ENCODE peak calls at places on chromosomes 11 and 22, in nine cellular contexts. C is fibroblast of lung; N is right lobe of liver; V is breast epithelium; G is IMR-90; E is neuronal stem cell; B is kidney; T is hepatocyte; A is CD8-positive, alpha-beta memory T cell. L is an unnamed sample.

GRCh38 chr22:28917747-28918543 is 34.6 kb downstream of the ZNRF3 start:
- DNase-seq in N (no peak), C (peak; percentile 70), G (peak; percentile 31), E (peak; percentile 65), B (no peak), T (peak; percentile 61), V (no peak), A (no peak), L (no peak)

GRCh38 chr11:32888805-32889204 is 3.8 kb upstream of the QSER1 start:
- DNase-seq in V (no peak), A (no peak), T (no peak), E (no peak), B (no peak), G (peak; percentile 76), C (peak; percentile 81), N (no peak), L (no peak)

GRCh38 chr11:126176853-126177470 is 34.5 kb downstream of the RPUSD4 start:
- DNase-seq in E (no peak), B (no peak), N (peak; percentile 7), V (no peak), G (no peak), C (no peak), T (no peak), A (no peak), L (no peak)

GRCh38 chr11:48154162-48154561 is 62.4 kb upstream of the OR4B1 start:
- DNase-seq in V (no peak), G (peak; percentile 62), E (no peak), N (no peak), C (peak; percentile 64), T (no peak), B (no peak), A (no peak), L (no peak)

GRCh38 chr11:9461760-9462134 is 935 bp downstream of the ZNF143 start:
- DNase-seq in T (no peak), N (no peak), E (no peak), G (peak; percentile 15), A (peak; percentile 26), C (peak; percentile 49), B (no peak), V (no peak), L (no peak)

GRCh38 chr11:105334025-105334714 is 194.6 kb upstream of the CARD18 start:
- DNase-seq in G (no peak), A (no peak), V (no peak), C (no peak), E (no peak), B (no peak), N (no peak), T (no peak), L (no peak)

GRCh38 chr11:68345776-68346728 is 33.7 kb downstream of the LRP5 start:
- DNase-seq in V (peak; percentile 70), C (no peak), E (no peak), G (no peak), N (no peak), A (no peak), B (peak; percentile 83), T (no peak), L (no peak)

GRCh38 chr11:83159901-83160865 is 3.3 kb downstream of the PCF11 start:
- DNase-seq in A (peak; percentile 9), G (peak; percentile 49), B (no peak), C (peak; percentile 46), V (no peak), N (no peak), E (no peak), T (peak; percentile 44), L (no peak)

GRCh38 chr11:15801126-15801525 is 555.2 kb downstream of the SOX6 start:
- DNase-seq in B (no peak), V (no peak), C (no peak), A (no peak), G (no peak), E (no peak), T (no peak), N (no peak), L (no peak)

GRCh38 chr11:18091731-18092130 is 14.2 kb downstream of the SAAL1 start:
- DNase-seq in A (no peak), G (peak; percentile 51), T (no peak), B (no peak), C (peak; percentile 52), N (no peak), V (no peak), E (no peak), L (no peak)

GRCh38 chr11:72430743-72431570 is 3.4 kb downstream of the CLPB start:
- DNase-seq in N (no peak), T (peak; percentile 69), B (peak; percentile 76), V (no peak), A (no peak), E (no peak), C (peak; percentile 49), G (peak; percentile 59), L (no peak)

GRCh38 chr11:14644396-14645246 is 1.0 kb downstream of the PDE3B start:
- DNase-seq in G (no peak), A (peak; percentile 51), N (peak; percentile 74), V (no peak), T (peak; percentile 21), E (peak; percentile 43), C (peak; percentile 16), B (peak; percentile 76), L (no peak)

GRCh38 chr11:68959465-68960298 is 21.1 kb downstream of the MRGPRD start:
- DNase-seq in N (peak; percentile 45), G (no peak), V (no peak), T (no peak), C (no peak), A (no peak), E (no peak), B (peak; percentile 69), L (no peak)

GRCh38 chr22:46147061-46147460 is 3.3 kb upstream of the PPARA start:
- DNase-seq in B (peak; percentile 77), A (no peak), G (no peak), N (peak; percentile 66), C (no peak), E (no peak), T (no peak), V (peak; percentile 45), L (no peak)

GRCh38 chr11:63999349-64000025 is 13.2 kb downstream of the OTUB1 start:
- DNase-seq in E (peak; percentile 71), V (peak; percentile 83), A (peak; percentile 41), N (no peak), T (peak; percentile 88), C (peak; percentile 64), B (peak; percentile 93), G (no peak), L (peak; percentile 16)

GRCh38 chr11:71332046-71332445 is 79.7 kb upstream of the SHANK2 start:
- DNase-seq in A (no peak), G (no peak), V (peak; percentile 30), C (no peak), T (no peak), E (no peak), N (no peak), B (peak; percentile 30), L (no peak)

GRCh38 chr11:71333473-71333872 is 81.1 kb upstream of the SHANK2 start:
- DNase-seq in T (no peak), G (no peak), B (peak; percentile 18), N (no peak), A (no peak), E (no peak), V (no peak), C (no peak), L (no peak)

GRCh38 chr11:71331631-71332030 is 79.3 kb upstream of the SHANK2 start:
- DNase-seq in A (no peak), B (peak; percentile 52), C (no peak), E (no peak), G (no peak), N (no peak), V (peak; percentile 53), T (no peak), L (no peak)

GRCh38 chr11:71336176-71336995 is 84.0 kb upstream of the SHANK2 start:
- DNase-seq in E (no peak), C (no peak), A (no peak), N (no peak), G (no peak), B (peak; percentile 10), V (peak; percentile 5), T (no peak), L (no peak)

GRCh38 chr11:71334191-71334590 is 81.8 kb upstream of the SHANK2 start:
- DNase-seq in N (no peak), B (peak; percentile 43), E (no peak), A (no peak), C (no peak), V (peak; percentile 34), T (no peak), G (no peak), L (no peak)
- H3K9me3 ChIP-seq in N (no peaks in the 10 kb centered on the region), B (no peaks in the 10 kb centered on the region), E (no peaks in the 10 kb centered on the region), A (peaks cover 6% of the 10 kb centered on the region), C (no peaks in the 10 kb centered on the region), V (no peaks in the 10 kb centered on the region), T (no peaks in the 10 kb centered on the region), G (peaks cover 8% of the 10 kb centered on the region), L (no peaks in the 10 kb centered on the region)

DNA sequence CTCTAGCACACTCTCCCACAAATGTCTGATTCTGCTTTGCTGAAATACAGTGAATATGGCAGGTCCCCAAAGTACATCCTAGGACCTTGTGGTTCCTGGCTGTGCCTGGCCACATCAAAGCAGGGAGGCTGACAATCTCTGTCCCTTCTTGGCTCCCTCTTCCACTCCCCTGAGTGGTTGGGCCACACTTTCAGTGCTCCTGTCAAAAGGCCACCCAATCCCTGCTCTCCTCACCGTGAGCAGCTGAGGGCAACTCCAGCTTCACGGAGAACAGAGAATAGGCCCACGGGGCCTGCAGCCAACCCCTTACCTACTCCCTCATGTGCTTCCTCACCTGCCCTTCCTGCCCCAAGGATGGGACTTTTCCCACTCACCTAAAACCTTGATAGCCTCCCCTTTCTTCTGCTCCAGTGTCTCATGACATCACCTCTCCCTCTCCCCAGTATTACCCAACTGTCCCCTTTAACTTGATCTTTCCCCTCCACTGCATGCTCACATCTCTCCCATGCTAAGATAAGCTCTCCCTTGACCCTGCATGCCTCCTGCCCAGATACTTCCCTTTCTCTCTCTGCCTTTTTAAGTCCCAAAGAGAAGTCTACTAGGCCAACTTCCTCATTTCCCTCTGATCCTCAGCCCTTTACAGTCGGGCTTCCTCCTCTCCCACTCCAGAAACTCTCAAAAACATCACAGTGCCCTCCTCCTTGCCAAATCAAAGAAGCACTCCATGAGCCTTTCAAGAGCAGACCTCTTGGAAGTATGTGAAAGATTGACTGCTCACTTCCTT is 14.7 kb downstream of the CD3E start:
- DNase-seq in T (no peak), E (no peak), G (no peak), C (no peak), V (no peak), N (no peak), A (no peak), B (no peak), L (no peak)
- H3K27ac ChIP-seq in T (peak overlapping the region; percentile 73), E (no peak overlapping the region), G (no peak overlapping the region), C (no peak overlapping the region), V (no peak overlapping the region), N (no peak overlapping the region), A (peak overlapping the region; percentile 10), B (no peak overlapping the region), L (no peak overlapping the region)

GRCh38 chr11:13552784-13553183 is 57.0 kb upstream of the PTH start:
- DNase-seq in V (no peak), E (no peak), T (no peak), N (no peak), G (no peak), B (no peak), A (no peak), C (no peak), L (no peak)
- H3K4me3 ChIP-seq in V (no peak overlapping the region), E (no peak overlapping the region), T (no peak overlapping the region), N (no peak overlapping the region), G (no peak overlapping the region), B (no peak overlapping the region), A (no peak overlapping the region), C (no peak overlapping the region), L (no peak overlapping the region)

GRCh38 chr11:98099371-98099770 is 921.4 kb upstream of the CNTN5 start:
- DNase-seq in C (no peak), N (no peak), E (no peak), V (no peak), T (no peak), B (no peak), A (no peak), G (no peak), L (no peak)
- H3K9me3 ChIP-seq in C (no peaks in the 10 kb centered on the region), N (no peaks in the 10 kb centered on the region), E (no peaks in the 10 kb centered on the region), V (no peaks in the 10 kb centered on the region), T (no peaks in the 10 kb centered on the region), B (no peaks in the 10 kb centered on the region), A (no peaks in the 10 kb centered on the region), G (no peaks in the 10 kb centered on the region), L (no peaks in the 10 kb centered on the region)

L was measured in thoracic aorta.